ENCODE peak calls at places on chromosomes 6 and 20, in four cellular contexts. M, U, V and J are unnamed samples.

GRCh38 chr20:21175433-21175832 is 49.6 kb downstream of the KIZ start:
- DNase-seq in U (no peak), M (no peak), V (no peak), J (no peak)

GRCh38 chr6:24313133-24313476 is 44.8 kb downstream of the DCDC2 start:
- DNase-seq in U (no peak), V (no peak), M (no peak), J (no peak)

GRCh38 chr6:105968955-105969333 is 117.2 kb upstream of the PRDM1 start:
- DNase-seq in M (no peak), V (no peak), U (no peak), J (no peak)

GRCh38 chr20:43914697-43915208 is at the start of gene TOX2:
- DNase-seq in M (peak), U (no peak), V (peak), J (peak)

GRCh38 chr20:33646191-33646590 is 15.9 kb upstream of the C20orf144 start:
- DNase-seq in M (no peak), U (no peak), V (no peak), J (no peak)

GRCh38 chr6:34425132-34425497 is 754 bp downstream of the RPS10 start:
- DNase-seq in U (no peak), V (no peak), M (no peak), J (no peak)

GRCh38 chr6:29685718-29686326 is 4.9 kb upstream of the ZFP57 start:
- DNase-seq in M (no peak), V (peak), U (peak), J (no peak)

GRCh38 chr6:35299674-35300073 is 2.1 kb downstream of the DEF6 start:
- DNase-seq in V (no peak), U (no peak), M (peak), J (no peak)

GRCh38 chr20:58242824-58243223 is 14.4 kb upstream of the ANKRD60 start:
- DNase-seq in V (no peak), M (no peak), U (no peak), J (no peak)

GRCh38 chr20:48783533-48784272 is 44.1 kb downstream of the PREX1 start:
- DNase-seq in M (no peak), U (no peak), V (no peak), J (no peak)

GRCh38 chr6:129673758-129674157 is 36.2 kb downstream of the ARHGAP18 start:
- DNase-seq in V (peak), M (no peak), U (no peak), J (no peak)

GRCh38 chr6:18388252-18388651 is 1.1 kb downstream of the RNF144B start:
- DNase-seq in U (no peak), M (no peak), V (no peak), J (no peak)

GRCh38 chr6:142297996-142298753 is 3.6 kb upstream of the ADGRG6 start:
- DNase-seq in M (no peak), V (peak), U (no peak), J (no peak)

GRCh38 chr20:23269954-23270353 is 80.6 kb upstream of the NXT1 start:
- DNase-seq in M (no peak), U (no peak), V (peak), J (no peak)

GRCh38 chr6:100468966-100469859 is 4.5 kb upstream of the SIM1 start:
- DNase-seq in M (no peak), U (no peak), V (no peak), J (no peak)

GRCh38 chr20:40339661-40340449 is 349.2 kb downstream of the MAFB start:
- DNase-seq in V (no peak), M (peak), U (no peak), J (peak)

GRCh38 chr20:38726849-38727601 is 2.7 kb downstream of the SLC32A1 start:
- DNase-seq in M (no peak), V (peak), U (peak), J (no peak)

GRCh38 chr6:105301756-105302616 is 100.9 kb downstream of the PREP start:
- DNase-seq in V (no peak), U (no peak), M (peak), J (no peak)

GRCh38 chr6:28768187-28768913 is 155.4 kb downstream of the TRIM27 start:
- DNase-seq in M (no peak), U (no peak), V (no peak), J (no peak)

GRCh38 chr6:156579564-156579963 is 197.6 kb upstream of the ARID1B start:
- DNase-seq in V (no peak), U (no peak), M (no peak), J (no peak)

GRCh38 chr6:41185991-41186675 is 14.8 kb downstream of the TREML2 start:
- DNase-seq in V (no peak), U (no peak), M (no peak), J (no peak)

GRCh38 chr6:52995913-52996685 is 1.0 kb upstream of the GSTA4 start:
- DNase-seq in M (peak), U (peak), V (peak), J (no peak)

GRCh38 chr6:21595265-21595950 is 1.9 kb downstream of the SOX4 start:
- DNase-seq in V (peak), M (peak), U (no peak), J (peak)

GRCh38 chr20:54063580-54063979 is 6.8 kb downstream of the BCAS1 start:
- DNase-seq in M (no peak), U (no peak), V (no peak), J (no peak)

GRCh38 chr6:79913369-79913768 is 34.0 kb downstream of the ELOVL4 start:
- DNase-seq in U (no peak), V (no peak), M (peak), J (no peak)

GRCh38 chr6:134097114-134097707 is 44.8 kb upstream of the SLC2A12 start:
- DNase-seq in V (peak), M (peak), U (peak), J (peak)

GRCh38 chr6:31345026-31345730 is 11.8 kb downstream of the HLA-B start:
- DNase-seq in M (no peak), V (peak), U (no peak), J (no peak)

GRCh38 chr6:124400600-124400999 is 561.6 kb upstream of the RNF217 start:
- DNase-seq in U (no peak), M (no peak), V (no peak), J (no peak)

GRCh38 chr20:15328084-15328483 is 990.7 kb upstream of the FLRT3 start:
- DNase-seq in M (no peak), U (no peak), V (no peak), J (no peak)

GRCh38 chr6:159894991-159895390 is 4.2 kb downstream of the MAS1 start:
- DNase-seq in U (no peak), V (no peak), M (peak), J (no peak)

GRCh38 chr20:25364879-25365699 is 25.5 kb downstream of the ABHD12 start:
- DNase-seq in M (no peak), U (no peak), V (no peak), J (no peak)

GRCh38 chr6:39197521-39198500 is 31.5 kb downstream of the KCNK5 start:
- DNase-seq in V (no peak), M (no peak), U (no peak), J (no peak)

GRCh38 chr6:147503587-147503986 is 4.9 kb upstream of the SAMD5 start:
- DNase-seq in M (no peak), U (peak), V (no peak), J (no peak)

GRCh38 chr6:150492941-150493340 is 106.7 kb upstream of the PLEKHG1 start:
- DNase-seq in V (peak), M (no peak), U (no peak), J (no peak)

GRCh38 chr20:53695797-53696527 is 102.3 kb upstream of the ZNF217 start:
- DNase-seq in U (no peak), M (no peak), V (no peak), J (no peak)

GRCh38 chr6:134551245-134551960 is 233.5 kb upstream of the SGK1 start:
- DNase-seq in V (peak), M (no peak), U (no peak), J (no peak)

GRCh38 chr6:64062960-64063683 is 427.5 kb downstream of the PHF3 start:
- DNase-seq in V (no peak), M (no peak), U (no peak), J (no peak)

GRCh38 chr6:148867851-148868250 is 121.0 kb downstream of the UST start:
- DNase-seq in V (no peak), M (no peak), U (no peak), J (no peak)

GRCh38 chr6:114344971-114345274 is 2.1 kb upstream of the HS3ST5 start:
- DNase-seq in V (no peak), U (no peak), M (no peak), J (no peak)

GRCh38 chr6:114346451-114346850 is 3.6 kb upstream of the HS3ST5 start:
- DNase-seq in V (peak), U (no peak), M (no peak), J (no peak)

GRCh38 chr6:114343782-114344144 is 940 bp upstream of the HS3ST5 start:
- DNase-seq in U (no peak), V (no peak), M (no peak), J (no peak)

GRCh38 chr6:114342826-114343781 is at the start of gene HS3ST5:
- DNase-seq in V (peak), M (peak), U (peak), J (peak)

DNA sequence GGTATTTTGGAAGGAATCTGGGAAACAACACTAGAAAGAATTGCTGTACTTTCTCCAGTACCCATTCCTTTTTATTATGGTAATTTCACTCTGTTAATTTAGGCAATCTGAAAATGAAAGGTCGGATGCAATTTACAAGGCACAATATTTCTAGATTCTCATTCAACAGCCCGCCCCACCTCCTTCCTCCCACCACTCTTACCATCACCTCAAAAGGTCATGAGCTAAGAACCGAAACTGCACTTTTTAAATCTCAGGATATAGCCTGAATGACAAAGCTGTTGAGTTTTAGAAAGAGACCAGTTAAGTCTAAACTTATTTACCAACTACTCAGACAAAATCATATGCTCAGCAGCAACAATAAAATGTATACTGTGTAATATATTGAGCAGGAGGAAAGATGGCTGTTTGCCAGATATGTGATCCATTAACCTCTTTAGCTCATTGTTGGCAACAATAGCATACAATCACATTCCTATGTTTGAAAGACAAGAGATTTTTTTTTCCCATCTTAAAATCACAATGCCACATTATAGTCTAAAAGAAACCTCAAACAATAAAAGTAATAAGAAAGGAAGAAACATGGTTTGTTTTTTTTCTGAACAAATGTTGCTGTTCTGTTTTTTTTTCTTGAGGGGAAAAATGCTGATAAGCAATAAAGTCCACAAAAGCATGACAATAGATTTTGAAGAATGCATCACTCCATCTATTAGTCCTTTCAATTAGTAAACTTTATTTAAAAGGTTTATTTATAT is 1.6 kb upstream of the HS3ST5 start:
- DNase-seq in M (no peak), U (no peak), V (no peak), J (no peak)
- H3K27ac ChIP-seq in M (no peak), U (no peak), V (no peak), J (no peak)

GRCh38 chr6:122400121-122400450 is 634 bp downstream of the HSF2 start:
- DNase-seq in V (no peak), U (peak), M (no peak), J (no peak)

GRCh38 chr6:122399348-122400120 is at the start of gene HSF2:
- DNase-seq in V (peak), M (peak), U (peak), J (peak)

GRCh38 chr6:122400467-122401089 is 1.1 kb downstream of the HSF2 start:
- DNase-seq in M (no peak), U (no peak), V (no peak), J (no peak)

GRCh38 chr6:122401104-122401503 is 1.7 kb downstream of the HSF2 start:
- DNase-seq in M (no peak), V (no peak), U (no peak), J (no peak)

DNA sequence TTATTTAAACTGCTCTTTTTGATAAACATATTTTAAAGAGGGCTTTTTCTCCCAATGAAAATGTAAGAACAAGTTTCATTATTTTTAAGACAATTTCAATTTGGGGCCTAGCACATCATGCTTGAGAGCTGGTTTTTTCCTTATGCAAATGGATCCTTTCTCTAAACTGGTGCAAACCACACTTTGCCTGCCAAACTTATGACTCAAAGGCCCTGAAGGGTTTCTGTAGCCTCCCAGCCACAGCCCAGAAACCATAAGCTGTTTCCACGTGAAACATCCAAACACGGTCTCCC is 451 bp upstream of the HSF2 start:
- DNase-seq in U (no peak), M (no peak), V (no peak), J (no peak)
- H3K27ac ChIP-seq in U (peak), M (peak), V (no peak), J (no peak)

GRCh38 chr20:3854462-3854870 is 7.8 kb downstream of the MAVS start:
- DNase-seq in V (no peak), M (no peak), U (no peak), J (no peak)

GRCh38 chr20:3862333-3862732 is 15.7 kb downstream of the MAVS start:
- DNase-seq in V (no peak), U (no peak), M (no peak), J (no peak)

GRCh38 chr20:3861191-3861590 is 14.6 kb downstream of the MAVS start:
- DNase-seq in V (no peak), U (no peak), M (no peak), J (no peak)

GRCh38 chr20:3857405-3857804 is 10.8 kb downstream of the MAVS start:
- DNase-seq in V (no peak), M (peak), U (no peak), J (no peak)

DNA sequence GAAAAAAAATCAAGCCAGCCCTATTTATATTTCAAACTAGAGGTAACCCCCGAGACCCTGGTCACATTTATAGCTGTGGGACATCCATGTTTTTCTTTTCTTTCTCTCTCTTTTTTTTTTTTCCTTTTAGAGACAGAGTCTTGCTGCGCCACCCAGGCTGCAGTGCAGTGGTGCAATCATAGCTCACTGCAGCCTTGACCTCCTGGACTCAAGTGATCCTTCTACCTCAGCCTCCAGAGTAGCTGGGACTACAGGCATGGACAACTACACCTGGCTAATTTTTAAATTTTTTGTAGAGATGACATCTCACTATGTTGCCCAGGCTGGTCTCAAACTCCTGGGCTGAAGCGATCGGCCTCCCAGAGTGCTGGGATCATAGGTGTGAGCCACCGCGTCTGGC is 12.1 kb downstream of the MAVS start:
- DNase-seq in U (no peak), M (no peak), V (no peak), J (no peak)
- H3K27ac ChIP-seq in U (no peak), M (no peak), V (no peak), J (no peak)

DNA sequence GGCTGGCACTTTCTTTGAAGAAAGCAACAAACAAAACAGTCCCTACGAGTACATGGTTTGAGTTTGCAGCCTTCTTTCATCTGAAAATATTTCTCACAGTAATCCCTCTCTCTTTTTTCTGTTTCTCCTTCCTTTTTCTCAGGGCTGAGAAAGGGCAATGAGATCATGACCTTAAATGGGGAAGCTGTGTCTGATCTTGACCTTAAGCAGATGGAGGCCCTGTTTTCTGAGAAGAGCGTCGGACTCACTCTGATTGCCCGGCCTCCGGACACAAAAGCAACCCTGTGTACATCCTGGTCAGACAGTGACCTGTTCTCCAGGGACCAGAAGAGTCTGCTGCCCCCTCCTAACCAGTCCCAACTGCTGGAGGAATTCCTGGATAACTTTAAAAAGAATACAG is 80.7 kb upstream of the CLDN20 start:
- DNase-seq in V (no peak), M (no peak), U (no peak), J (no peak)
- H3K27ac ChIP-seq in V (no peak), M (peak), U (no peak), J (no peak)

GRCh38 chr6:13695217-13695616 is 16.4 kb downstream of the RANBP9 start:
- DNase-seq in M (no peak), V (no peak), U (no peak), J (no peak)

GRCh38 chr6:13700232-13700631 is 11.4 kb downstream of the RANBP9 start:
- DNase-seq in U (no peak), M (no peak), V (no peak), J (no peak)

GRCh38 chr6:13697857-13698256 is 13.8 kb downstream of the RANBP9 start:
- DNase-seq in U (no peak), M (no peak), V (no peak), J (no peak)

GRCh38 chr6:13696226-13696625 is 15.4 kb downstream of the RANBP9 start:
- DNase-seq in U (no peak), V (no peak), M (no peak), J (no peak)

DNA sequence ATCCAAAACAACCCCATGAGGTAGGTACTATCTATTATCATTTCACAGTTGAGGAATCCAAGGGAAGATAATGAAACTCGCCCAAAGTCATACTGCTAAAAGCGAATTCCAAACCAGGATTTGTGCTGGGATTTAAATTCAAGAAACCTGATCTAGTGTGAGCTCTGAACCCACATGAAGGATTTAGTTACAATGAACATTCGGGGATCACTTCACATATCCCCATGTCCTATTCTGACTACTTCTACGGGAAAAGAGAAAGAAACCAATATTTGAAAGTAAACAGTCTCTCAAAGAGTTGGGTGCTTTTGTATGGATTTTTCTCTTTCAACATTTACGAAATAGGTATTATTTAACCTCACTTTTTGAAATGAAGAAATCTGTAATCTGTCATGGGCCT is 12.9 kb downstream of the RANBP9 start:
- DNase-seq in U (no peak), V (no peak), M (no peak), J (no peak)
- H3K27ac ChIP-seq in U (no peak), V (no peak), M (no peak), J (no peak)

GRCh38 chr20:16553161-16553560 is 20.1 kb downstream of the KIF16B start:
- DNase-seq in M (no peak), U (no peak), V (no peak), J (no peak)

GRCh38 chr20:16553684-16554083 is 19.6 kb downstream of the KIF16B start:
- DNase-seq in V (no peak), M (no peak), U (no peak), J (no peak)

GRCh38 chr20:16554766-16555543 is 18.3 kb downstream of the KIF16B start:
- DNase-seq in M (no peak), V (no peak), U (no peak), J (no peak)

GRCh38 chr20:16555754-16556153 is 17.5 kb downstream of the KIF16B start:
- DNase-seq in V (peak), U (no peak), M (no peak), J (no peak)

GRCh38 chr20:16556299-16556698 is 16.9 kb downstream of the KIF16B start:
- DNase-seq in V (peak), M (no peak), U (no peak), J (no peak)
- H3K27ac ChIP-seq in V (no peak), M (no peak), U (no peak), J (no peak)

DNA sequence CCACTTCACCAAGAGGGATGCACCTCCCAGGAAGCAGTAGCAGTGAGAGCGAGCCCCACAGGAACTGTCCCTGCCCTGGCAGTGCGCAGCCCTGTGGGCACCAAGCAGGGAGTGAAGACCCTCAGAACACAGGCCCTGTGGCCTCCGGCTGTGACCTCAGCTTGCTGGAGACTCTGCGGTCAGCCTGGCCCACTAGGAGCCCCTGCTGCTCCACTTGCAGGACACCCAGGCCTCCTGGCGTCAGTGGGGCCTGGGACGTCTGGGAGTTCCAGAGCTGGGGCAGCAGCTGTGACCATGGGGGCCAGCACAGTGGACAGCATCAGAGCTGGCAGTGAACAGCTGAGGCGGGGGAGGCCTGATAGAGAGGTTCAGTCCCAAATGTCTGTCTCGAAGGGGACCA is 28.3 kb downstream of the PXDC1 start:
- DNase-seq in U (no peak), V (no peak), M (no peak), J (no peak)
- H3K27ac ChIP-seq in U (no peak), V (no peak), M (no peak), J (no peak)

GRCh38 chr20:19758888-19759331 is 852 bp downstream of the RIN2 start:
- DNase-seq in V (peak), U (peak), M (peak), J (peak)
- H3K27ac ChIP-seq in V (peak), U (peak), M (peak), J (peak)